ENCODE peak calls at places on chromosomes 4 and X, in five cellular contexts. S, B, P, F and R are unnamed samples.

GRCh38 chrX:16836371-16836770 is 33.8 kb downstream of the RBBP7 start:
- DNase-seq in S (peak; percentile 46), B (no peak), P (peak; percentile 8), F (peak; percentile 17), R (no peak)

GRCh38 chr4:142671516-142671915 is 174.6 kb downstream of the INPP4B start:
- DNase-seq in S (no peak), B (no peak), P (no peak), F (no peak), R (no peak)

GRCh38 chr4:90215286-90215685 is 88.1 kb downstream of the CCSER1 start:
- DNase-seq in S (no peak), B (peak; percentile 5), P (no peak), F (peak; percentile 2), R (no peak)

GRCh38 chr4:45072981-45073380 is 346.6 kb upstream of the GNPDA2 start:
- DNase-seq in S (no peak), B (no peak), P (no peak), F (no peak), R (no peak)

GRCh38 chr4:48109413-48110263 is 24.4 kb downstream of the TXK start:
- DNase-seq in S (no peak), B (no peak), P (peak; percentile 70), F (peak; percentile 62), R (no peak)

GRCh38 chr4:156968479-156968984 is 3.1 kb downstream of the PDGFC start:
- DNase-seq in S (peak; percentile 66), B (no peak), P (peak; percentile 23), F (peak; percentile 55), R (peak; percentile 72)

GRCh38 chr4:156778606-156779005 is 193.0 kb downstream of the PDGFC start:
- DNase-seq in S (no peak), B (no peak), P (no peak), F (peak; percentile 45), R (no peak)

GRCh38 chr4:139227729-139228404 is 50.8 kb upstream of the ELF2 start:
- DNase-seq in S (no peak), B (no peak), P (peak; percentile 55), F (peak; percentile 38), R (no peak)

GRCh38 chrX:28586891-28587635 is at the start of gene IL1RAPL1:
- DNase-seq in S (no peak), B (no peak), P (no peak), F (no peak), R (no peak)

GRCh38 chr4:25449270-25449669 is 72.2 kb downstream of the ANAPC4 start:
- DNase-seq in S (no peak), B (no peak), P (no peak), F (no peak), R (no peak)

GRCh38 chr4:88244821-88245579 is 39.4 kb downstream of the PPM1K start:
- DNase-seq in S (no peak), B (no peak), P (peak; percentile 3), F (no peak), R (no peak)

GRCh38 chr4:157514711-157515110 is 294.2 kb downstream of the GRIA2 start:
- DNase-seq in S (peak; percentile 61), B (no peak), P (no peak), F (peak; percentile 7), R (peak; percentile 70)

GRCh38 chrX:72027024-72027913 is 104.4 kb downstream of the RTL5 start:
- DNase-seq in S (no peak), B (no peak), P (no peak), F (no peak), R (peak; percentile 4)

GRCh38 chr4:156999175-156999517 is 27.5 kb upstream of the PDGFC start:
- DNase-seq in S (no peak), B (no peak), P (no peak), F (peak; percentile 79), R (no peak)

GRCh38 chr4:4857809-4858508 is 1.5 kb upstream of the MSX1 start:
- DNase-seq in S (no peak), B (no peak), P (no peak), F (no peak), R (no peak)

GRCh38 chr4:16225139-16225538 is 1.1 kb downstream of the TAPT1 start:
- DNase-seq in S (no peak), B (no peak), P (no peak), F (no peak), R (no peak)

GRCh38 chr4:52958232-52958631 is 96.1 kb downstream of the RASL11B start:
- DNase-seq in S (no peak), B (no peak), P (no peak), F (no peak), R (no peak)

GRCh38 chr4:143329985-143330384 is 6.7 kb upstream of the GAB1 start:
- DNase-seq in S (no peak), B (no peak), P (no peak), F (no peak), R (no peak)

GRCh38 chr4:112099701-112100289 is 45.5 kb upstream of the FAM241A start:
- DNase-seq in S (no peak), B (peak; percentile 27), P (peak; percentile 51), F (peak; percentile 57), R (no peak)

GRCh38 chrX:152656890-152657289 is 19.2 kb downstream of the GABRQ start:
- DNase-seq in S (no peak), B (no peak), P (no peak), F (peak; percentile 10), R (no peak)

GRCh38 chr4:1890979-1891378 is 19.8 kb downstream of the NSD2 start:
- DNase-seq in S (no peak), B (no peak), P (no peak), F (no peak), R (no peak)

GRCh38 chr4:157576671-157577070 is 356.1 kb downstream of the GRIA2 start:
- DNase-seq in S (no peak), B (no peak), P (no peak), F (no peak), R (no peak)

GRCh38 chrX:16953606-16954211 is 7.3 kb downstream of the REPS2 start:
- DNase-seq in S (no peak), B (no peak), P (no peak), F (no peak), R (no peak)

GRCh38 chrX:17737707-17738001 is 361 bp downstream of the SCML1 start:
- DNase-seq in S (no peak), B (no peak), P (no peak), F (no peak), R (no peak)

GRCh38 chr4:111630705-111631104 is 514.5 kb upstream of the FAM241A start:
- DNase-seq in S (no peak), B (no peak), P (no peak), F (peak; percentile 7), R (no peak)

GRCh38 chr4:17204908-17205307 is 306.5 kb upstream of the LDB2 start:
- DNase-seq in S (no peak), B (no peak), P (no peak), F (no peak), R (no peak)

GRCh38 chr4:103012594-103012993 is 6.9 kb downstream of the SLC9B1 start:
- DNase-seq in S (no peak), B (no peak), P (no peak), F (no peak), R (no peak)

GRCh38 chr4:54588404-54588803 is 69.4 kb upstream of the KIT start:
- DNase-seq in S (no peak), B (no peak), P (peak; percentile 71), F (no peak), R (no peak)

GRCh38 chrX:15769300-15769954 is 20.9 kb upstream of the ZRSR2 start:
- DNase-seq in S (no peak), B (no peak), P (no peak), F (no peak), R (no peak)

GRCh38 chr4:56424697-56425514 is 10.5 kb downstream of the PPAT start:
- DNase-seq in S (no peak), B (no peak), P (peak; percentile 51), F (no peak), R (no peak)

GRCh38 chr4:184237612-184238011 is 19.9 kb upstream of the ENPP6 start:
- DNase-seq in S (no peak), B (no peak), P (peak; percentile 22), F (no peak), R (no peak)

GRCh38 chr4:107379054-107379869 is 340.8 kb downstream of the PAPSS1 start:
- DNase-seq in S (no peak), B (no peak), P (no peak), F (no peak), R (no peak)

GRCh38 chr4:185999207-185999606 is 69.7 kb upstream of the TLR3 start:
- DNase-seq in S (no peak), B (no peak), P (no peak), F (no peak), R (no peak)
- TF ChIP-seq ATF2 in S (no peak), B (no peak), P (no peak), F (no peak), R (no peak)

DNA sequence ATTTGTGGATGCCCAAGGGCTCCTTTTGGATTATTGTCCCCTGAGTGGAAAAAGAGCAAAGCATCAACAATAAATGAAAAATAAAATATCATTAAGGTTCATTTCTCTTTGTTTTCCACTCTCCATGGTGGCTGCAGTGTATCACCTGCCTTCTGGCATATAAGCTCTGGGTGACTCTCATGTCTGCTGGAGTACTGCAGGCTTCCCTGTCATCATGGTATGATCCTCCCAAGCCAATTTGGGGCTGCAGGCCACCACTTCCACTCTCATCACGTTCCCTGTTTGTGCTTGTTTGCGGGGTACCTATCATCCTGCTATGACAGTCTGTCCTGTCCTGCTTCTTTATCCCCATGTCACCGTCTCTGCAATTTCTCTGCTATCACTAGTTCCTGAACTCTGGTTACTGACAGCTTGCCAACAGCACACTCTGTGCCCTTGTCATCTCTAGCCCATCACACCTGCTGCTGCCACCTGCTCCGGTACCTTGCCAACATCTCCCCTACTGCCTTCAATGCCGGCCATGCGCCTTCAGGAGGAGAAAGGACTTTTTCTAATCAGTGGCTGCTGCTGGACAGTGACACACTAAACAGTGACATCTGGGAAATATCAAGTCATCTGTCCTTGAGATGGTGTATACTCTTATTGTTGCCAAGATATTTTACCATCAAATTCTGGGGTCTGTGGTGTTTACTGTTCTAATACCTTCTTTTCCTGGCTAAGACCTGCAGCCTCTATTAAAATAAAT is 23.0 kb upstream of the FGF5 start:
- DNase-seq in S (no peak), B (no peak), P (no peak), F (no peak), R (no peak)
- TF ChIP-seq CREB1 in S (no peak), B (no peak), P (no peak), F (no peak), R (no peak)

DNA sequence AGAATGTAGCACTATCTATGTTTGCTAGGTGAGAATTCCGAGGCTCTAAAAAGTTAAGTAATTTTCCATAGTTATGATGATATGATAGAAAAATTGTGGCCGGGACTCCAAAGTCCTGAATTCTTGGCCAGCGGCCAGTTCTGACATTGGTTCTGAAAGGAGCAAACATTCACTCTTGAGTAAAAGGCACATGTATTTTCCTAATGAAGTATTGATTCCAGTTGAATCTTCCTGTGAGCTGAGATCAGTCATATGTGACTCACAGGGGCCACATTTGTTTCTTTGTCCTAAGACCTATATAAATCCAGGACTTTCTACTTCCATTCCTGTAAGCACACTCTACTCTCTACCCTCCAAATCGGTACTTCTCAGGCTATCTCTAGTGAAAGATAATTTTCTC is 349.9 kb downstream of the BMPR1B start:
- DNase-seq in S (no peak), B (no peak), P (no peak), F (peak; percentile 24), R (no peak)
- TF ChIP-seq ATF2 in S (no peak), B (no peak), P (no peak), F (no peak), R (no peak)

GRCh38 chr4:86582453-86582852 is 11.7 kb upstream of the PTPN13 start:
- DNase-seq in S (no peak), B (no peak), P (no peak), F (no peak), R (no peak)
- TF ChIP-seq CREB1 in S (no peak), B (no peak), P (no peak), F (no peak), R (no peak)